ENCODE peak calls at places on chromosomes 16 and 17, in six cellular contexts. F, D, U, X, B and K are unnamed samples.

GRCh38 chr17:44314869-44315661 is 6.7 kb downstream of the RUNDC3A start:
- DNase-seq in F (peak), X (no peak), B (peak), D (no peak), U (peak), K (no peak)

GRCh38 chr16:58128721-58129096 is 472 bp downstream of the CFAP20 start:
- DNase-seq in F (peak), B (no peak), X (no peak), D (no peak), U (no peak), K (no peak)

GRCh38 chr17:550041-550398 is 164.6 kb downstream of the VPS53 start:
- DNase-seq in D (no peak), X (no peak), B (peak), F (no peak), U (no peak), K (no peak)

GRCh38 chr17:76074390-76075363 is at the start of gene GALR2:
- DNase-seq in X (no peak), U (no peak), D (no peak), B (no peak), F (peak), K (no peak)

GRCh38 chr17:77555741-77556291 is 402.7 kb upstream of the TNRC6C start:
- DNase-seq in X (no peak), F (no peak), B (peak), U (peak), D (no peak), K (no peak)

GRCh38 chr17:68377771-68378201 is 79.5 kb downstream of the WIPI1 start:
- DNase-seq in B (no peak), X (no peak), F (peak), D (no peak), U (no peak), K (no peak)

GRCh38 chr17:75024686-75025397 is 12.4 kb downstream of the MRPL58 start:
- DNase-seq in D (no peak), F (no peak), B (no peak), X (no peak), U (no peak), K (no peak)

GRCh38 chr16:4846503-4846900 is 586 bp downstream of the GLYR1 start:
- DNase-seq in X (no peak), D (no peak), F (peak), U (peak), B (peak), K (peak)

GRCh38 chr17:76145231-76146052 is 4.4 kb upstream of the FOXJ1 start:
- DNase-seq in F (peak), B (no peak), U (peak), X (peak), D (no peak), K (no peak)

GRCh38 chr17:82865996-82866395 is 26.2 kb upstream of the ZNF750 start:
- DNase-seq in U (no peak), X (no peak), B (no peak), F (no peak), D (no peak), K (no peak)

GRCh38 chr17:82592289-82592683 is 56.0 kb downstream of the WDR45B start:
- DNase-seq in F (no peak), U (peak), X (peak), B (no peak), D (no peak), K (peak)

GRCh38 chr16:52539197-52539596 is 7.7 kb downstream of the TOX3 start:
- DNase-seq in B (no peak), F (no peak), X (no peak), U (no peak), D (no peak), K (no peak)

GRCh38 chr17:72613411-72614292 is 478.8 kb downstream of the SLC39A11 start:
- DNase-seq in D (no peak), F (no peak), X (no peak), B (peak), U (no peak), K (peak)

GRCh38 chr17:46139365-46140210 is 53.6 kb downstream of the KANSL1 start:
- DNase-seq in X (no peak), U (no peak), B (no peak), D (no peak), F (no peak), K (no peak)

GRCh38 chr17:1635675-1636465 is 7.2 kb upstream of the SLC43A2 start:
- DNase-seq in D (no peak), U (no peak), X (no peak), B (no peak), F (no peak), K (no peak)

GRCh38 chr17:3961564-3962047 is 2.6 kb downstream of the ATP2A3 start:
- DNase-seq in X (no peak), D (no peak), U (peak), F (no peak), B (no peak), K (no peak)

GRCh38 chr16:70470927-70471341 is 16.5 kb downstream of the FCSK start:
- DNase-seq in D (no peak), F (peak), B (no peak), X (no peak), U (peak), K (peak)

GRCh38 chr16:17238285-17239028 is 232.3 kb downstream of the XYLT1 start:
- DNase-seq in X (no peak), D (no peak), F (no peak), B (no peak), U (no peak), K (peak)

GRCh38 chr16:24986512-24987303 is 28.5 kb downstream of the ARHGAP17 start:
- DNase-seq in U (no peak), B (no peak), X (no peak), D (no peak), F (no peak), K (peak)

GRCh38 chr16:53817117-53817516 is 113.2 kb downstream of the FTO start:
- DNase-seq in F (no peak), D (peak), U (no peak), B (peak), X (no peak), K (peak)

GRCh38 chr16:14015017-14015416 is 56.1 kb upstream of the MRTFB start:
- DNase-seq in F (no peak), D (no peak), U (no peak), B (no peak), X (no peak), K (peak)

GRCh38 chr16:14015461-14015860 is 55.7 kb upstream of the MRTFB start:
- DNase-seq in D (no peak), F (no peak), B (no peak), U (no peak), X (no peak), K (no peak)

GRCh38 chr16:14020141-14020540 is 51.0 kb upstream of the MRTFB start:
- DNase-seq in F (no peak), B (no peak), U (no peak), D (no peak), X (no peak), K (no peak)

GRCh38 chr16:14015948-14016347 is 55.2 kb upstream of the MRTFB start:
- DNase-seq in D (peak), U (no peak), B (peak), F (no peak), X (no peak), K (peak)

DNA sequence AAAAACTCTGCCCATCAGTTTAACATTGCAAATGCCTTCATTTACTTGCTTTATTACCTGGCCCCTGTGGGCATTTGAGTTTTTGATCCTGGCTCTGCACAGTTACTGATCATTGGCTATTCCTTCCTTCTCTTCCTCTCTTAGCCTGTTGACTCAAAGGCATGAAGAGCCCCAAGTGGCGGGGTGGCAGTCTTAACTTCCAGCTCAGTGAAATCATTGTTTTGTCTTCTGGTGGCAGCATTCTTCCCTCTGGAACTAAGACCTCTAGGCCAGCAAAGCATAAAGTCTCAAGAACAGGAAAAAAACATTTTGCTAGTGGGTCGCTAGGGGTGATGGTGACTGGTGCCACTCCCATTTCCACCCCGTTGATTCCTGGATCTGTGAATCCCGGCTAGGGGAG is 52.3 kb upstream of the MRTFB start:
- DNase-seq in D (no peak), B (no peak), F (peak), X (no peak), U (no peak), K (peak)
- TF ChIP-seq CTCF in D (no peak), B (no peak), F (peak), X (no peak), U (no peak), K (no peak)

DNA sequence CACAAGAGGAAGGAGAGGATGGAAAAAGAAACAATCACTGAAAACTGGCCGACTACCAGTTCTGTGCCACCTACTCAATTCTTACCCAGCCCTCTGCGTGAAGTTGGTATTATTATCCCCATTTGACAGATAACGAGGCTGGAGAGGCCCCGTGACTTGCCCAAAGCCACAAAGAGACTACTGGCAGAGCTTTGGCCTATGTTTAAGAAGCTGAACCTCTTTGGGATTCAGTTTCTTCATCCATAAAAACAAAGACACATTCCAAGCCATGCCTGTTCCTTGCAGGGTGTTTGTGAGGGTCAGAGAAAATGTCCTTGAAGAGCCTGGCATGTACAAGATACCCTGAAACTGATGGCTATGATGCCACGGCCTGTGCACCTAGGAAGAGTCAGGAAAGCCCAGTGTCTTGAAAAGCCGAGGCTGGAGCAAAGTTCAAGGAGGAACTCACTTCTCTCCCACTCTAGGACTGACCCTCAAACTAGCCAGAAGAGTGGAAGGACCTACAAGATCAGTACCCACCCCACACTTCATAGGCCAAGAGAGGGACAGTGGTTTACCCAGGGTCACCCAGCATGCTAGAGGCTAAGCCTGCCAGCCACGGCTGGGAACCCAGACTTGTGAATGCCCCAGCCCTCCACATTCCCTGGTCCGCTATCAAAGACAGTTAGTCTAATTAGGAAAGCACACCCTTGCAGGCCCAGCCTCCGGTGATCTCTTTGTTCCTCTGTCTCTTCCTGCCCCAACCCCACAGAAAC is 1.6 kb upstream of the ACSF2 start:
- DNase-seq in D (no peak), X (no peak), U (no peak), F (no peak), B (peak), K (no peak)
- H3K4me3 ChIP-seq in D (no peak), X (no peak), U (no peak), F (no peak), B (no peak), K (no peak)

DNA sequence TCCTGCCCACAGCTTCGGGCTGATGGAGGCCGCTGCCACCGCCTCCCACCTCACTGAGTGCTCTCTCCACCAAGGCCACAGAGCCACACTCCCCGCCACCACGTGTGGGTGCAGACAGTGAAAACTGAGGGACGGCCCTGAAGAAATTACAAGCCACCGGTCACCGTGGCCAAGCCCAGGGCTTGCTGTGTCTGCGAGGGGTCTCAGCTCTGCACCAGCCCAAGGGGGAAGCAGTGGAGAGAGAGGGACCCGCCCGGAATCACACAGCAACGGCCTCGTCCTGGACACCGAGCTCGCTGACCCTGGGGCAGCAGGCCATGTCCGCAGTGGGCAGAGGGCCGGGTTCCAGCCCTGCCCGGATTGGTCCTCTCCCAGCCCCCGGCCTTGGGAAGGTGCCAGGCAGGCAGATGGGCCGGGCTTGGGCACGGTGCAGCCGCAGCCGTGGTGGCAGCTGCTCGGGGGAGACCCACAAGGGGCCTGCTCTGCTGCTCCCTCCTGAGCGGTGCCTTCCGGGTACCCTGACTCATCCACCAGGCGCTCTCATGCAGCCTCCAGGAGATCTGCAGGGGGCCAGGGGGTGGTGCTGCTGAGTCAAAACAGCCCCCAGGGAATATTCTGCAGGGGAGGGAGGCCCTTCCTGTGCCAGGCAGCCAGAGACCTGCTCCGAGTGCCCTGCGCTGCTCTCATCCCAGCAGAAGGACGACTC is 52.0 kb downstream of the CBFA2T3 start:
- DNase-seq in X (no peak), F (peak), D (peak), B (peak), U (no peak), K (peak)
- TF ChIP-seq CTCF in X (no peak), F (peak), D (peak), B (peak), U (no peak), K (peak)

DNA sequence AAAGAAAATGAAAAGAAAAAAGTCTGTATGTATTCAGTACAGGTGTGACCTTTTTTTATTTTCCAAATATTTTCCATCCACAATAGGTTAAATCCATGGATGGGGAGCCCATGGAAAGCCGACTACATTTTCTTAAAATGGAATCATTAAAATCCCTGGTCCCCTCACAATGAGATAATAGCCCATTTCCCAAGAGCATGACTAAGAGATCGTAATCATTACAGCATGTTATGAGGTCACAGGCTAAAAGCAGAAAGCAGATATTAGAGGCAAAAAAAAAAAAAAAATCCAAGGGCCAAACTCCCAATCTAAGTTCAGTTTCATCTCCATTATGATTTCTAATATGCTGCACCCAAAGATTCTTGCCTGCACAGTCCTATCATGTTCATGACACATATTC is 44.7 kb downstream of the CYTH1 start:
- DNase-seq in B (peak), X (no peak), U (no peak), D (peak), F (no peak), K (peak)
- H3K4me3 ChIP-seq in B (peak), X (no peak), U (no peak), D (no peak), F (no peak), K (no peak)

GRCh38 chr16:66334856-66335255 is 31.6 kb upstream of the CDH5 start:
- DNase-seq in D (no peak), F (no peak), X (no peak), U (no peak), B (no peak), K (no peak)

GRCh38 chr16:66332599-66332998 is 33.9 kb upstream of the CDH5 start:
- DNase-seq in U (no peak), B (no peak), X (no peak), F (no peak), D (no peak), K (no peak)

GRCh38 chr16:66337434-66338188 is 28.9 kb upstream of the CDH5 start:
- DNase-seq in F (no peak), B (no peak), X (no peak), D (peak), U (no peak), K (peak)

DNA sequence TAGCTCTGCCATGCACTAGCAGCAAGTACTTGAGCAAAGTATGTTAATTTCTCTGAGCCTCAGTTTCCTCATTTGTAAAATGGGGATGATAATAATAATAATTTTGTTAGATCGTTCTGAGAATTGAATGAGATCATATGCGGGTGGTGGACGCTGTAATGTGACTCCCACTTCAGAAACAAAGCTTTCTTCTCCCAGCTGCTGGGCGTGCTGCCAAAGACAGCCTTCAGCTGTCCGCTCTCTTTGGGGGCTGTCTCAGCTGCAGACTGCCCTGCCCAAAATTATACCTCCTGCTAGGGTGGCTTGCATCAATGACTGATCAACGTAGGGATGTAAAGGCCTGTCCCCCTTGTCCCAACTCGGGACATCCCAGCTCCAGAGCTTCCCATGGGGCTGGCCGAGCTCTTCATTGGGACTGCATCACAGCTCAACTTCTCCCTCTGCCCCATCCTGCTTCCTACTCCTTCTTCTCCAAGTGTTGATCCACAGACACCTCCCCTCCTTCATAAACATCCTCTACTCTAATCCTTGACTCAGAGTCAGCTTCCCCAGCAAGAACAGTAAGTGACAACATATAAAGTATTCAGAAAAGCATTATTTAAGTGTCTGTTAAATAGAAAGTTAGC is 30.7 kb upstream of the CDH5 start:
- DNase-seq in U (peak), D (peak), X (no peak), B (no peak), F (no peak), K (peak)
- TF ChIP-seq CTCF in U (no peak), D (no peak), X (no peak), B (no peak), F (no peak), K (no peak)

DNA sequence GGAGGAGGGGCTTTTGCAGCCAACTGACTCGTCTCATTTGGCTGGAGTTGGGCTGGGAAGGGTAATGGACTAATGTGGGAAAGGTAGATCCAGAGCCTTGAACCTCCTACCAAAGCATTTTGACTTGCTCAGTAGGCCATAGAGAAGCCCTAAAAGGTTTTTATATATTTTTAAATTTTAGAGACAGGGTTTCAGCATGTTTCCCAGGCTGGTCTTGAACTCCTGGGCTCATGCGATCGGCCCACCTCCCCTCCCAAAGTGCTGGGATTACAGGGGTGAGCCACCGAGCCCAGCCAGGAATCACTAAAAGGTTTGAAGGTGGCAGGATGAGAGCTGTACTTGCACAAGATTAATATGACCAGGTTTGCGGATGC is 2.0 kb upstream of the PITPNC1 start:
- DNase-seq in U (no peak), X (no peak), D (no peak), F (no peak), B (no peak), K (no peak)
- H3K4me3 ChIP-seq in U (no peak), X (no peak), D (no peak), F (no peak), B (no peak), K (no peak)

DNA sequence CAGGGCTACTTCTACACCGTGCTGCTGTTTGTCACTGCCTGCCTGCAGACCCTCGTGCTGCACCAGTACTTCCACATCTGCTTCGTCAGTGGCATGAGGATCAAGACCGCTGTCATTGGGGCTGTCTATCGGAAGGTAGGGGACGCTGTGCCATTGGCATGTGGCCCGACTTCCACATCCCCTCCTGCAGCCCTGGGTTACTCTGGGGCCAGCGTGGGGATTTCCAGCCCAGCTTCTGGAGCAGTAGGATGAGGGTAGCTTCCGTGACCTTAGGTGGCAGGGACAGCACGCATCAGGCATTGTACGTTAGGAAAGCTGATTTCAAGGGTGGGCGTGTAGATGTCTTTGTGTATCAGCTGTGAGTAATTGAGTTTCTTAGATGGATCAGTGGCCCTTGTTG is 96.5 kb downstream of the ABCC1 start:
- DNase-seq in F (peak), U (no peak), B (no peak), D (no peak), X (no peak), K (no peak)
- TF ChIP-seq CTCF in F (peak), U (no peak), B (no peak), D (peak), X (no peak), K (peak)

DNA sequence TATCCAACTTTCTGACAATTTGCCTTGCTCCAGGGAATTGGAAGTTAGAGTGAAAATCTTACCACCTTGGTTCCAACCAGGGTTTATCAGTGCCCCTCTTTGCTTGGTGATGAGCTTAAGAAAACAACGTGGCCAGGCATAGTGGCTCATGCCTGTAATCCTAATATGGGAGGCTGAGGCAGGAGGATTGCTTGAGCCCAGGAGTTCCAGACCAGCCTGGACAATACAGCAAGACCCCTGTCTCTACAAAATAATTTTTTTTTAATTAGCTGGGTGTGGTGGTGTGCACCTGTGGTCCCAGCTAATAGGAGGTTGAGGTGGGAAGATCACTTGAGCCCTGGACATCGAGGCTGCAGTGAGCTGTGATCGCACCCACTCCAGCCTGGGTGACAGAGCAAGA is 21.4 kb downstream of the SLC7A6 start:
- DNase-seq in U (no peak), X (no peak), B (no peak), D (no peak), F (no peak), K (no peak)
- H3K4me3 ChIP-seq in U (no peak), X (no peak), B (no peak), D (no peak), F (no peak), K (no peak)